ENCODE peak calls at places on chromosomes 4 and X, in five cellular contexts. I, L, H, V and Y are unnamed samples.
A peak's percentile ranks its signal among the peaks of the same experiment; 100 is the strongest.

GRCh38 chrX:40864972-40865371 is 129.6 kb upstream of the MED14 start:
- DNase-seq in L (no peak), I (no peak), V (no peak), H (no peak), Y (no peak)

GRCh38 chr4:117796677-117797076 is 237.6 kb upstream of the NDST3 start:
- DNase-seq in L (no peak), H (no peak), V (no peak), I (no peak), Y (no peak)

GRCh38 chrX:85611926-85612325 is 232.5 kb upstream of the POF1B start:
- DNase-seq in H (no peak), L (no peak), V (no peak), I (no peak), Y (no peak)

GRCh38 chr4:3062466-3062865 is 11.9 kb downstream of the HTT-AS start:
- DNase-seq in L (no peak), H (no peak), V (no peak), I (no peak), Y (no peak)

GRCh38 chrX:148956352-148956751 is 455.9 kb downstream of the AFF2 start:
- DNase-seq in V (no peak), L (no peak), H (no peak), I (no peak), Y (no peak)

GRCh38 chr4:17096692-17097091 is 198.2 kb upstream of the LDB2 start:
- DNase-seq in H (no peak), I (no peak), V (no peak), L (no peak), Y (no peak)

GRCh38 chr4:138576684-138577083 is 334.5 kb upstream of the SLC7A11 start:
- DNase-seq in H (no peak), V (no peak), I (no peak), L (no peak), Y (peak; percentile 20)

GRCh38 chrX:74535211-74535621 is 79.2 kb downstream of the RLIM start:
- DNase-seq in I (no peak), H (no peak), V (no peak), L (peak; percentile 38), Y (no peak)

GRCh38 chr4:88897180-88897579 is 159.8 kb downstream of the FAM13A start:
- DNase-seq in I (no peak), V (no peak), H (no peak), L (no peak), Y (no peak)

GRCh38 chr4:112747035-112747434 is 110.1 kb downstream of the LARP7 start:
- DNase-seq in V (no peak), I (no peak), L (no peak), H (no peak), Y (no peak)

GRCh38 chr4:56049428-56050212 is 100.9 kb downstream of the CEP135 start:
- DNase-seq in L (peak; percentile 48), H (peak; percentile 45), V (no peak), I (no peak), Y (peak; percentile 23)

GRCh38 chr4:101596786-101597185 is 193.7 kb upstream of the BANK1 start:
- DNase-seq in I (no peak), L (no peak), V (no peak), H (no peak), Y (no peak)

GRCh38 chr4:179123079-179123478 is 1680.8 kb upstream of the AGA start:
- DNase-seq in H (no peak), L (no peak), I (no peak), V (no peak), Y (no peak)

GRCh38 chr4:1057403-1057745 is 45.9 kb downstream of the FGFRL1 start:
- DNase-seq in L (no peak), H (no peak), V (no peak), I (no peak), Y (no peak)

GRCh38 chr4:155758500-155759371 is at the start of gene GUCY1B1:
- DNase-seq in I (peak; percentile 55), V (peak; percentile 17), L (peak; percentile 26), H (peak; percentile 94), Y (peak; percentile 59)

GRCh38 chrX:115233497-115234219 is at the start of gene LRCH2:
- DNase-seq in H (peak; percentile 51), L (peak; percentile 21), V (no peak), I (no peak), Y (no peak)

GRCh38 chr4:148445071-148445902 is 3.1 kb upstream of the NR3C2 start:
- DNase-seq in L (no peak), H (peak; percentile 71), V (peak; percentile 62), I (peak; percentile 70), Y (peak; percentile 21)